ENCODE peak calls at places on chromosomes 7 and 10, in nine cellular contexts. R is neural crest cell; S is activated T-cell treated with anti-CD3 and anti-CD28 coated beads, Interleukin-2, amount 50 U/mL, for 24 hours; T is SJSA1; Z is SK-MEL-5; K is NCI-H1092 treated with DMSO at 0.1 percent for 48 hours; Y is mucosa of gallbladder; Q is left colon; J is ELF-1. V is an unnamed sample.

GRCh38 chr10:96034625-96035024 is 8.8 kb upstream of the CCNJ start:
- DNase-seq in K (no peak), S (no peak), Q (no peak), T (no peak), R (no peak), Z (no peak), Y (no peak), J (no peak), V (no peak)

GRCh38 chr10:73044378-73045285 is 52.0 kb downstream of the P4HA1 start:
- DNase-seq in Z (no peak), K (no peak), Y (no peak), S (no peak), J (no peak), T (no peak), R (no peak), Q (no peak), V (no peak)

GRCh38 chr10:13890617-13891541 is 304.1 kb downstream of the PRPF18 start:
- DNase-seq in Q (peak), K (peak), Z (no peak), Y (no peak), T (no peak), S (peak), R (peak), J (peak), V (peak)

GRCh38 chr10:93775330-93775729 is 17.6 kb downstream of the LGI1 start:
- DNase-seq in J (no peak), Z (no peak), R (no peak), T (no peak), K (no peak), Y (no peak), Q (no peak), S (no peak), V (no peak)

GRCh38 chr10:78899996-78900714 is 168.6 kb upstream of the ZMIZ1 start:
- DNase-seq in K (no peak), J (no peak), T (peak), Z (no peak), Y (peak), S (no peak), Q (peak), R (no peak), V (no peak)

GRCh38 chr7:105822806-105823205 is 53.6 kb downstream of the ATXN7L1 start:
- DNase-seq in T (no peak), R (no peak), Q (no peak), S (no peak), Z (no peak), J (no peak), Y (no peak), K (no peak), V (no peak)

GRCh38 chr10:60818134-60818770 is 40.0 kb downstream of the CDK1 start:
- DNase-seq in T (peak), K (no peak), Y (no peak), R (no peak), Q (no peak), S (no peak), J (no peak), Z (no peak), V (no peak)

GRCh38 chr7:15687645-15688025 is 1.2 kb upstream of the MEOX2 start:
- DNase-seq in Q (peak), K (peak), Z (no peak), S (no peak), R (peak), T (no peak), J (peak), Y (no peak), V (no peak)

GRCh38 chr7:83413425-83413824 is 235.5 kb downstream of the SEMA3E start:
- DNase-seq in Z (no peak), J (no peak), T (no peak), Q (no peak), Y (no peak), S (no peak), R (no peak), K (no peak), V (no peak)

GRCh38 chr7:27184342-27185012 is 555 bp downstream of the HOXA11 start:
- DNase-seq in Y (no peak), K (no peak), Q (peak), J (peak), S (peak), R (no peak), Z (no peak), T (peak), V (peak)

V was measured in NCI-H146.